ENCODE peak calls at places on chromosome 16, in four cellular contexts. One of them, this sample, is unnamed.

GRCh38 chr16:21101631-21102420 is 48.8 kb downstream of the DNAH3 start:
- DNase-seq in RWPE1: peak
- DNase-seq in HT1080: peak
- DNase-seq in H54: no peak
- DNase-seq in this sample: no peak

GRCh38 chr16:84194470-84195200 is 3.7 kb downstream of the ADAD2 start:
- DNase-seq in HT1080: no peak
- DNase-seq in H54: no peak
- DNase-seq in RWPE1: no peak
- DNase-seq in this sample: no peak

GRCh38 chr16:31880322-31880979 is 6.8 kb downstream of the ZNF267 start:
- DNase-seq in H54: peak
- DNase-seq in HT1080: peak
- DNase-seq in RWPE1: peak
- DNase-seq in this sample: peak

GRCh38 chr16:72530434-72530833 is 358.5 kb upstream of the PMFBP1 start:
- DNase-seq in H54: peak
- DNase-seq in RWPE1: peak
- DNase-seq in HT1080: peak
- DNase-seq in this sample: peak

GRCh38 chr16:28304214-28304613 is 11.9 kb downstream of the SBK1 start:
- DNase-seq in RWPE1: peak
- DNase-seq in H54: no peak
- DNase-seq in HT1080: peak
- DNase-seq in this sample: no peak

GRCh38 chr16:3575491-3575890 is 1.7 kb downstream of the NLRC3 start:
- DNase-seq in H54: no peak
- DNase-seq in RWPE1: no peak
- DNase-seq in HT1080: no peak
- DNase-seq in this sample: no peak

GRCh38 chr16:48218473-48218872 is 25.6 kb upstream of the LONP2 start:
- DNase-seq in RWPE1: no peak
- DNase-seq in HT1080: no peak
- DNase-seq in H54: no peak
- DNase-seq in this sample: no peak

GRCh38 chr16:86387461-86388440 is 122.6 kb upstream of the FOXF1 start:
- DNase-seq in HT1080: peak
- DNase-seq in H54: peak
- DNase-seq in RWPE1: peak
- DNase-seq in this sample: no peak

GRCh38 chr16:67006930-67007658 is 18.7 kb downstream of the CES4A start:
- DNase-seq in RWPE1: no peak
- DNase-seq in H54: no peak
- DNase-seq in HT1080: peak
- DNase-seq in this sample: no peak

GRCh38 chr16:59633996-59634579 is 900.0 kb upstream of the GOT2 start:
- DNase-seq in H54: no peak
- DNase-seq in RWPE1: no peak
- DNase-seq in HT1080: peak
- DNase-seq in this sample: peak

GRCh38 chr16:81483064-81483969 is 38.7 kb downstream of the CMIP start:
- DNase-seq in RWPE1: no peak
- DNase-seq in HT1080: no peak
- DNase-seq in H54: no peak
- DNase-seq in this sample: no peak

GRCh38 chr16:86215233-86215978 is 294.9 kb upstream of the FOXF1 start:
- DNase-seq in H54: no peak
- DNase-seq in HT1080: no peak
- DNase-seq in RWPE1: no peak
- DNase-seq in this sample: no peak

GRCh38 chr16:19323596-19323995 is 38.1 kb downstream of the CLEC19A start:
- DNase-seq in RWPE1: no peak
- DNase-seq in H54: no peak
- DNase-seq in HT1080: no peak
- DNase-seq in this sample: no peak

GRCh38 chr16:70725912-70726828 is 40.3 kb upstream of the MTSS2 start:
- DNase-seq in HT1080: no peak
- DNase-seq in RWPE1: no peak
- DNase-seq in H54: no peak
- DNase-seq in this sample: no peak

GRCh38 chr16:1912215-1912543 is 6.0 kb downstream of the HS3ST6 start:
- DNase-seq in H54: no peak
- DNase-seq in HT1080: no peak
- DNase-seq in RWPE1: no peak
- DNase-seq in this sample: no peak

GRCh38 chr16:89364603-89365002 is 125.8 kb downstream of the ANKRD11 start:
- DNase-seq in HT1080: no peak
- DNase-seq in H54: no peak
- DNase-seq in RWPE1: no peak
- DNase-seq in this sample: peak

GRCh38 chr16:16021988-16022682 is 72.7 kb downstream of the ABCC1 start:
- DNase-seq in RWPE1: peak
- DNase-seq in H54: peak
- DNase-seq in HT1080: peak
- DNase-seq in this sample: peak

GRCh38 chr16:70437582-70438324 is 1.1 kb downstream of the ST3GAL2 start:
- DNase-seq in RWPE1: no peak
- DNase-seq in HT1080: peak
- DNase-seq in H54: no peak
- DNase-seq in this sample: no peak

GRCh38 chr16:54879681-54880080 is 51.0 kb upstream of the IRX5 start:
- DNase-seq in H54: no peak
- DNase-seq in RWPE1: peak
- DNase-seq in HT1080: no peak
- DNase-seq in this sample: peak

GRCh38 chr16:19135896-19136438 is 22.2 kb downstream of the ITPRIPL2 start:
- DNase-seq in HT1080: peak
- DNase-seq in RWPE1: peak
- DNase-seq in H54: no peak
- DNase-seq in this sample: no peak

GRCh38 chr16:5309946-5310611 is 212.5 kb upstream of the EEF2KMT start:
- DNase-seq in H54: no peak
- DNase-seq in HT1080: no peak
- DNase-seq in RWPE1: no peak
- DNase-seq in this sample: no peak

GRCh38 chr16:70152578-70153302 is 20.8 kb upstream of the CLEC18C start:
- DNase-seq in H54: no peak
- DNase-seq in RWPE1: no peak
- DNase-seq in HT1080: no peak
- DNase-seq in this sample: no peak

GRCh38 chr16:85931596-85932402 is 32.8 kb downstream of the IRF8 start:
- DNase-seq in HT1080: no peak
- DNase-seq in H54: no peak
- DNase-seq in RWPE1: no peak
- DNase-seq in this sample: no peak

GRCh38 chr16:71515026-71515425 is 11.2 kb upstream of the CHST4 start:
- DNase-seq in RWPE1: no peak
- DNase-seq in HT1080: no peak
- DNase-seq in H54: no peak
- DNase-seq in this sample: no peak

GRCh38 chr16:10868562-10869469 is 8.2 kb upstream of the CIITA start:
- DNase-seq in H54: no peak
- DNase-seq in RWPE1: no peak
- DNase-seq in HT1080: no peak
- DNase-seq in this sample: no peak

GRCh38 chr16:88655053-88655732 is 4.3 kb upstream of the CYBA start:
- DNase-seq in H54: no peak
- DNase-seq in RWPE1: no peak
- DNase-seq in HT1080: no peak
- DNase-seq in this sample: no peak

GRCh38 chr16:30374538-30374937 is at the start of gene MYL11:
- DNase-seq in H54: no peak
- DNase-seq in RWPE1: no peak
- DNase-seq in HT1080: no peak
- DNase-seq in this sample: no peak

GRCh38 chr16:5615868-5616642 is 518.5 kb upstream of the EEF2KMT start:
- DNase-seq in H54: peak
- DNase-seq in RWPE1: no peak
- DNase-seq in HT1080: peak
- DNase-seq in this sample: no peak

GRCh38 chr16:51896013-51896412 is 650.9 kb downstream of the TOX3 start:
- DNase-seq in RWPE1: no peak
- DNase-seq in HT1080: no peak
- DNase-seq in H54: no peak
- DNase-seq in this sample: no peak

GRCh38 chr16:11084484-11085024 is 140.2 kb downstream of the CLEC16A start:
- DNase-seq in RWPE1: no peak
- DNase-seq in HT1080: peak
- DNase-seq in H54: no peak
- DNase-seq in this sample: no peak

GRCh38 chr16:72715267-72715666 is 332.7 kb downstream of the ZFHX3 start:
- DNase-seq in RWPE1: no peak
- DNase-seq in HT1080: no peak
- DNase-seq in H54: no peak
- DNase-seq in this sample: no peak

GRCh38 chr16:10280262-10281170 is 98.3 kb upstream of the GRIN2A start:
- DNase-seq in HT1080: no peak
- DNase-seq in RWPE1: no peak
- DNase-seq in H54: no peak
- DNase-seq in this sample: no peak

GRCh38 chr16:16014329-16015224 is 65.2 kb downstream of the ABCC1 start:
- DNase-seq in H54: no peak
- DNase-seq in HT1080: no peak
- DNase-seq in RWPE1: no peak
- DNase-seq in this sample: no peak

This sample was measured in foreskin keratinocyte.